ENCODE peak calls at places on chromosome 13, in four cellular contexts. C, O, T and D are unnamed samples.

GRCh38 chr13:101941095-101941777 is 460.6 kb downstream of the FGF14 start:
- DNase-seq in C (no peak), O (no peak), T (no peak), D (no peak)

GRCh38 chr13:97889803-97890202 is 63.7 kb upstream of the IPO5 start:
- DNase-seq in C (no peak), O (peak), T (no peak), D (no peak)

GRCh38 chr13:74246398-74246975 is 112.3 kb upstream of the KLF12 start:
- DNase-seq in C (no peak), O (peak), T (no peak), D (no peak)

GRCh38 chr13:19601749-19602725 is 31.4 kb upstream of the MPHOSPH8 start:
- DNase-seq in C (no peak), O (peak), T (peak), D (peak)

GRCh38 chr13:78993792-78994191 is 334.8 kb upstream of the OBI1 start:
- DNase-seq in C (no peak), O (no peak), T (no peak), D (no peak)

GRCh38 chr13:80214050-80214449 is 126.9 kb downstream of the SPRY2 start:
- DNase-seq in C (no peak), O (no peak), T (no peak), D (no peak)

GRCh38 chr13:50888362-50888761 is 21.2 kb upstream of the RNASEH2B start:
- DNase-seq in C (no peak), O (no peak), T (no peak), D (no peak)

GRCh38 chr13:94351292-94352000 is 128.0 kb downstream of the DCT start:
- DNase-seq in C (peak), O (no peak), T (no peak), D (peak)

GRCh38 chr13:110801044-110801443 is 87.5 kb downstream of the ING1 start:
- DNase-seq in C (no peak), O (no peak), T (no peak), D (no peak)

GRCh38 chr13:49791753-49792549 is 531 bp downstream of the KPNA3 start:
- DNase-seq in C (peak), O (no peak), T (peak), D (peak)

GRCh38 chr13:111411186-111411858 is 90.9 kb downstream of the TEX29 start:
- DNase-seq in C (no peak), O (no peak), T (no peak), D (no peak)